ENCODE peak calls at places on chromosomes 7 and 10, in ten cellular contexts. One of them, this sample, is unnamed.

GRCh38 chr7:144936314-144936713 is 100.5 kb upstream of the TPK1 start:
- DNase-seq in cortex of kidney: no peak
- DNase-seq in NCI-H510A: no peak
- DNase-seq in kidney glomerular epithelial cell: no peak
- DNase-seq in mesothelial cell of epicardium: no peak
- DNase-seq in AG10803: no peak
- DNase-seq in stimulated activated CD4-positive, alpha-beta T cell treated with anti-CD3 and anti-CD28 coated beads, Interleukin-15, amount 100 ng/mL, for 48 hours: no peak
- DNase-seq in NCI-H1092: no peak
- DNase-seq in ACHN: no peak
- DNase-seq in germinal center: no peak
- DNase-seq in this sample: no peak

GRCh38 chr7:66683770-66684123 is 55.1 kb downstream of the KCTD7 start:
- DNase-seq in NCI-H510A: no peak
- DNase-seq in AG10803: peak; percentile 23
- DNase-seq in mesothelial cell of epicardium: no peak
- DNase-seq in stimulated activated CD4-positive, alpha-beta T cell treated with anti-CD3 and anti-CD28 coated beads, Interleukin-15, amount 100 ng/mL, for 48 hours: no peak
- DNase-seq in kidney glomerular epithelial cell: no peak
- DNase-seq in germinal center: no peak
- DNase-seq in cortex of kidney: no peak
- DNase-seq in NCI-H1092: no peak
- DNase-seq in ACHN: no peak
- DNase-seq in this sample: no peak

GRCh38 chr7:139022286-139022685 is 13.6 kb downstream of the ZC3HAV1L start:
- DNase-seq in stimulated activated CD4-positive, alpha-beta T cell treated with anti-CD3 and anti-CD28 coated beads, Interleukin-15, amount 100 ng/mL, for 48 hours: no peak
- DNase-seq in germinal center: no peak
- DNase-seq in ACHN: no peak
- DNase-seq in AG10803: no peak
- DNase-seq in cortex of kidney: no peak
- DNase-seq in kidney glomerular epithelial cell: no peak
- DNase-seq in NCI-H1092: no peak
- DNase-seq in mesothelial cell of epicardium: no peak
- DNase-seq in NCI-H510A: no peak
- DNase-seq in this sample: no peak

GRCh38 chr7:44309271-44310091 is 15.9 kb downstream of the CAMK2B start:
- DNase-seq in AG10803: peak; percentile 48
- DNase-seq in NCI-H510A: peak; percentile 43
- DNase-seq in mesothelial cell of epicardium: no peak
- DNase-seq in cortex of kidney: no peak
- DNase-seq in NCI-H1092: no peak
- DNase-seq in germinal center: peak; percentile 67
- DNase-seq in kidney glomerular epithelial cell: no peak
- DNase-seq in ACHN: no peak
- DNase-seq in stimulated activated CD4-positive, alpha-beta T cell treated with anti-CD3 and anti-CD28 coated beads, Interleukin-15, amount 100 ng/mL, for 48 hours: peak; percentile 43
- DNase-seq in this sample: no peak

GRCh38 chr10:36578306-36578705 is 547.1 kb upstream of the ANKRD30A start:
- DNase-seq in NCI-H1092: no peak
- DNase-seq in germinal center: no peak
- DNase-seq in kidney glomerular epithelial cell: no peak
- DNase-seq in stimulated activated CD4-positive, alpha-beta T cell treated with anti-CD3 and anti-CD28 coated beads, Interleukin-15, amount 100 ng/mL, for 48 hours: no peak
- DNase-seq in mesothelial cell of epicardium: no peak
- DNase-seq in ACHN: no peak
- DNase-seq in AG10803: peak; percentile 75
- DNase-seq in NCI-H510A: no peak
- DNase-seq in cortex of kidney: no peak
- DNase-seq in this sample: no peak

GRCh38 chr7:193538-194256 is 1.3 kb downstream of the FAM20C start:
- DNase-seq in kidney glomerular epithelial cell: no peak
- DNase-seq in cortex of kidney: no peak
- DNase-seq in ACHN: peak; percentile 25
- DNase-seq in mesothelial cell of epicardium: no peak
- DNase-seq in stimulated activated CD4-positive, alpha-beta T cell treated with anti-CD3 and anti-CD28 coated beads, Interleukin-15, amount 100 ng/mL, for 48 hours: no peak
- DNase-seq in germinal center: no peak
- DNase-seq in NCI-H1092: no peak
- DNase-seq in NCI-H510A: no peak
- DNase-seq in AG10803: no peak
- DNase-seq in this sample: no peak

GRCh38 chr7:102974366-102975236 is 61.8 kb downstream of the LRRC17 start:
- DNase-seq in kidney glomerular epithelial cell: no peak
- DNase-seq in cortex of kidney: no peak
- DNase-seq in NCI-H1092: no peak
- DNase-seq in germinal center: no peak
- DNase-seq in stimulated activated CD4-positive, alpha-beta T cell treated with anti-CD3 and anti-CD28 coated beads, Interleukin-15, amount 100 ng/mL, for 48 hours: no peak
- DNase-seq in ACHN: peak; percentile 24
- DNase-seq in NCI-H510A: no peak
- DNase-seq in AG10803: no peak
- DNase-seq in mesothelial cell of epicardium: no peak
- DNase-seq in this sample: no peak

GRCh38 chr7:44060948-44061644 is 4.3 kb downstream of the PGAM2 start:
- DNase-seq in NCI-H1092: no peak
- DNase-seq in kidney glomerular epithelial cell: no peak
- DNase-seq in mesothelial cell of epicardium: no peak
- DNase-seq in germinal center: no peak
- DNase-seq in AG10803: no peak
- DNase-seq in stimulated activated CD4-positive, alpha-beta T cell treated with anti-CD3 and anti-CD28 coated beads, Interleukin-15, amount 100 ng/mL, for 48 hours: no peak
- DNase-seq in ACHN: no peak
- DNase-seq in NCI-H510A: no peak
- DNase-seq in cortex of kidney: no peak
- DNase-seq in this sample: no peak

GRCh38 chr7:19623676-19624075 is 85.2 kb downstream of the POLR1F start:
- DNase-seq in stimulated activated CD4-positive, alpha-beta T cell treated with anti-CD3 and anti-CD28 coated beads, Interleukin-15, amount 100 ng/mL, for 48 hours: no peak
- DNase-seq in ACHN: no peak
- DNase-seq in AG10803: no peak
- DNase-seq in cortex of kidney: no peak
- DNase-seq in NCI-H1092: no peak
- DNase-seq in mesothelial cell of epicardium: no peak
- DNase-seq in NCI-H510A: no peak
- DNase-seq in germinal center: no peak
- DNase-seq in kidney glomerular epithelial cell: no peak
- DNase-seq in this sample: no peak